ENCODE peak calls at places on chromosomes 7 and 10, in seven cellular contexts. V is mesothelial cell of epicardium, G is hepatocyte, H is kidney tubule cell, A is iPS-NIHi11, Z is omental fat pad, O is BJ. K is an unnamed sample.

GRCh38 chr10:4639960-4640359 is 186.0 kb upstream of the AKR1E2 start:
- DNase-seq in Z (no peak), O (no peak), V (no peak), H (no peak), A (no peak), G (no peak), K (no peak)

GRCh38 chr10:70967591-70968588 is 79.5 kb upstream of the PCBD1 start:
- DNase-seq in A (peak; percentile 51), H (peak; percentile 26), O (no peak), Z (no peak), G (no peak), V (no peak), K (no peak)

GRCh38 chr7:154672659-154673415 is 330.1 kb downstream of the PAXIP1 start:
- DNase-seq in A (no peak), V (no peak), H (no peak), Z (no peak), G (no peak), O (no peak), K (no peak)

GRCh38 chr7:14937580-14937979 is 35.0 kb upstream of the DGKB start:
- DNase-seq in G (no peak), V (no peak), Z (no peak), O (no peak), A (no peak), H (no peak), K (no peak)

GRCh38 chr7:47661051-47661714 is 79.3 kb upstream of the TNS3 start:
- DNase-seq in H (no peak), O (no peak), Z (no peak), V (no peak), G (no peak), A (no peak), K (no peak)

GRCh38 chr7:43113622-43114450 is 1.4 kb downstream of the HECW1 start:
- DNase-seq in V (no peak), H (no peak), Z (no peak), O (no peak), G (no peak), A (peak; percentile 14), K (no peak)

GRCh38 chr7:151895008-151895661 is 18.2 kb upstream of the PRKAG2 start:
- DNase-seq in G (no peak), O (no peak), Z (no peak), V (no peak), A (no peak), H (no peak), K (no peak)

GRCh38 chr7:17255930-17256329 is 42.5 kb upstream of the AHR start:
- DNase-seq in V (no peak), A (no peak), H (no peak), G (no peak), O (no peak), Z (no peak), K (no peak)

GRCh38 chr7:46285856-46286255 is 364.8 kb upstream of the IGFBP3 start:
- DNase-seq in H (peak; percentile 14), G (no peak), Z (no peak), A (no peak), O (no peak), V (no peak), K (no peak)

GRCh38 chr7:929311-929711 is 25.2 kb downstream of the ADAP1 start:
- DNase-seq in H (no peak), V (no peak), Z (no peak), A (no peak), O (no peak), G (no peak), K (no peak)

GRCh38 chr7:157444011-157444842 is 107.4 kb downstream of the DNAJB6 start:
- DNase-seq in Z (no peak), G (no peak), O (no peak), H (no peak), V (no peak), A (no peak), K (no peak)

GRCh38 chr10:62424026-62424425 is 49.9 kb downstream of the ZNF365 start:
- DNase-seq in A (no peak), V (no peak), H (no peak), G (no peak), Z (no peak), O (no peak), K (no peak)

GRCh38 chr7:55573526-55573925 is 1.2 kb upstream of the VOPP1 start:
- DNase-seq in Z (no peak), H (peak; percentile 64), V (peak; percentile 14), O (no peak), A (no peak), G (no peak), K (no peak)

GRCh38 chr7:24025094-24025493 is 258.9 kb upstream of the NPY start:
- DNase-seq in G (no peak), Z (no peak), O (no peak), A (peak; percentile 22), V (no peak), H (peak; percentile 9), K (no peak)

GRCh38 chr7:140983802-140984201 is 30.9 kb downstream of the MRPS33 start:
- DNase-seq in A (no peak), V (no peak), H (no peak), Z (no peak), G (no peak), O (no peak), K (peak; percentile 5)

GRCh38 chr7:23787272-23787671 is 77.3 kb downstream of the STK31 start:
- DNase-seq in O (no peak), V (no peak), A (no peak), G (no peak), H (no peak), Z (no peak), K (no peak)

K was measured in glomerular endothelial cell.